ENCODE peak calls at places on chromosomes 2 and 18, in seven cellular contexts. One of them, this sample, is unnamed.

GRCh38 chr2:241833101-241833937 is 24.3 kb downstream of the NEU4 start:
- DNase-seq in fibroblast of lung: peak
- DNase-seq in foreskin fibroblast: peak
- DNase-seq in iPS-NIHi11: no peak
- DNase-seq in GM03348: no peak
- DNase-seq in left ventricle myocardium inferior: no peak
- DNase-seq in LoVo: no peak
- DNase-seq in this sample: no peak

GRCh38 chr18:13003466-13003896 is 12.3 kb downstream of the CEP192 start:
- DNase-seq in iPS-NIHi11: peak
- DNase-seq in LoVo: peak
- DNase-seq in fibroblast of lung: peak
- DNase-seq in GM03348: peak
- DNase-seq in foreskin fibroblast: peak
- DNase-seq in left ventricle myocardium inferior: no peak
- DNase-seq in this sample: peak

GRCh38 chr2:27621524-27621923 is 7.3 kb downstream of the CCDC121 start:
- DNase-seq in LoVo: no peak
- DNase-seq in iPS-NIHi11: peak
- DNase-seq in left ventricle myocardium inferior: no peak
- DNase-seq in fibroblast of lung: no peak
- DNase-seq in GM03348: no peak
- DNase-seq in foreskin fibroblast: no peak
- DNase-seq in this sample: no peak

GRCh38 chr18:4605222-4605621 is 150.1 kb upstream of the DLGAP1 start:
- DNase-seq in fibroblast of lung: no peak
- DNase-seq in left ventricle myocardium inferior: no peak
- DNase-seq in iPS-NIHi11: no peak
- DNase-seq in LoVo: no peak
- DNase-seq in foreskin fibroblast: no peak
- DNase-seq in GM03348: no peak
- DNase-seq in this sample: no peak

GRCh38 chr2:241852116-241852980 is 6.3 kb downstream of the PDCD1 start:
- DNase-seq in foreskin fibroblast: no peak
- DNase-seq in left ventricle myocardium inferior: peak
- DNase-seq in LoVo: no peak
- DNase-seq in GM03348: no peak
- DNase-seq in iPS-NIHi11: peak
- DNase-seq in fibroblast of lung: no peak
- DNase-seq in this sample: no peak

GRCh38 chr18:77080283-77080682 is 52.3 kb downstream of the MBP start:
- DNase-seq in iPS-NIHi11: no peak
- DNase-seq in left ventricle myocardium inferior: no peak
- DNase-seq in fibroblast of lung: no peak
- DNase-seq in foreskin fibroblast: peak
- DNase-seq in GM03348: no peak
- DNase-seq in LoVo: no peak
- DNase-seq in this sample: no peak

GRCh38 chr18:48293954-48294893 is 115.0 kb downstream of the ZBTB7C start:
- DNase-seq in iPS-NIHi11: no peak
- DNase-seq in LoVo: no peak
- DNase-seq in left ventricle myocardium inferior: no peak
- DNase-seq in GM03348: no peak
- DNase-seq in fibroblast of lung: no peak
- DNase-seq in foreskin fibroblast: no peak
- DNase-seq in this sample: no peak

GRCh38 chr2:48844418-48845155 is 89.1 kb upstream of the LHCGR start:
- DNase-seq in LoVo: no peak
- DNase-seq in iPS-NIHi11: no peak
- DNase-seq in GM03348: no peak
- DNase-seq in foreskin fibroblast: peak
- DNase-seq in fibroblast of lung: peak
- DNase-seq in left ventricle myocardium inferior: no peak
- DNase-seq in this sample: peak

GRCh38 chr2:162826901-162827300 is 11.7 kb downstream of the KCNH7 start:
- DNase-seq in foreskin fibroblast: no peak
- DNase-seq in left ventricle myocardium inferior: no peak
- DNase-seq in LoVo: no peak
- DNase-seq in GM03348: no peak
- DNase-seq in fibroblast of lung: no peak
- DNase-seq in iPS-NIHi11: no peak
- DNase-seq in this sample: no peak

GRCh38 chr2:85807756-85808155 is 54.0 kb downstream of the ATOH8 start:
- DNase-seq in fibroblast of lung: no peak
- DNase-seq in LoVo: no peak
- DNase-seq in foreskin fibroblast: no peak
- DNase-seq in left ventricle myocardium inferior: no peak
- DNase-seq in iPS-NIHi11: no peak
- DNase-seq in GM03348: no peak
- DNase-seq in this sample: no peak

GRCh38 chr2:163395602-163396001 is 340.2 kb downstream of the FIGN start:
- DNase-seq in LoVo: no peak
- DNase-seq in fibroblast of lung: no peak
- DNase-seq in GM03348: no peak
- DNase-seq in iPS-NIHi11: no peak
- DNase-seq in foreskin fibroblast: no peak
- DNase-seq in left ventricle myocardium inferior: no peak
- DNase-seq in this sample: no peak

GRCh38 chr2:42492691-42493467 is 903 bp downstream of the KCNG3 start:
- DNase-seq in LoVo: no peak
- DNase-seq in iPS-NIHi11: peak
- DNase-seq in GM03348: no peak
- DNase-seq in fibroblast of lung: no peak
- DNase-seq in foreskin fibroblast: peak
- DNase-seq in left ventricle myocardium inferior: no peak
- DNase-seq in this sample: peak

GRCh38 chr2:180334514-180334913 is 327.4 kb upstream of the CWC22 start:
- DNase-seq in fibroblast of lung: no peak
- DNase-seq in GM03348: no peak
- DNase-seq in iPS-NIHi11: no peak
- DNase-seq in foreskin fibroblast: no peak
- DNase-seq in left ventricle myocardium inferior: no peak
- DNase-seq in LoVo: no peak
- DNase-seq in this sample: no peak

GRCh38 chr18:78487649-78488048 is 492.0 kb upstream of the SALL3 start:
- DNase-seq in left ventricle myocardium inferior: no peak
- DNase-seq in GM03348: no peak
- DNase-seq in LoVo: no peak
- DNase-seq in foreskin fibroblast: no peak
- DNase-seq in iPS-NIHi11: no peak
- DNase-seq in fibroblast of lung: no peak
- DNase-seq in this sample: no peak

GRCh38 chr2:237790353-237790752 is 8.2 kb upstream of the RBM44 start:
- DNase-seq in fibroblast of lung: peak
- DNase-seq in left ventricle myocardium inferior: no peak
- DNase-seq in iPS-NIHi11: no peak
- DNase-seq in LoVo: no peak
- DNase-seq in GM03348: no peak
- DNase-seq in foreskin fibroblast: peak
- DNase-seq in this sample: no peak

GRCh38 chr2:168244318-168244717 is 3.1 kb downstream of the STK39 start:
- DNase-seq in iPS-NIHi11: peak
- DNase-seq in left ventricle myocardium inferior: peak
- DNase-seq in fibroblast of lung: peak
- DNase-seq in GM03348: no peak
- DNase-seq in foreskin fibroblast: peak
- DNase-seq in LoVo: no peak
- DNase-seq in this sample: no peak

GRCh38 chr2:216519154-216519762 is 20.6 kb downstream of the RPL37A start:
- DNase-seq in GM03348: peak
- DNase-seq in LoVo: peak
- DNase-seq in iPS-NIHi11: peak
- DNase-seq in left ventricle myocardium inferior: no peak
- DNase-seq in foreskin fibroblast: peak
- DNase-seq in fibroblast of lung: peak
- DNase-seq in this sample: peak

This sample was measured in AG20443.